ENCODE peak calls at places on chromosomes 12 and 14, in nine cellular contexts. One of them, this sample, is unnamed.

GRCh38 chr12:103928736-103929050 is 1.5 kb upstream of the HSP90B1 start:
- DNase-seq in lower leg skin: no peak
- DNase-seq in foreskin fibroblast: no peak
- DNase-seq in choroid plexus epithelial cell: no peak
- DNase-seq in AG09309: no peak
- DNase-seq in left ventricle myocardium inferior: peak
- DNase-seq in fibroblast of lung: no peak
- DNase-seq in body of pancreas: peak
- DNase-seq in HCT116: no peak
- DNase-seq in this sample: no peak

GRCh38 chr12:130280226-130280625 is 57.5 kb upstream of the PIWIL1 start:
- DNase-seq in lower leg skin: no peak
- DNase-seq in foreskin fibroblast: peak
- DNase-seq in choroid plexus epithelial cell: no peak
- DNase-seq in AG09309: no peak
- DNase-seq in left ventricle myocardium inferior: no peak
- DNase-seq in fibroblast of lung: no peak
- DNase-seq in body of pancreas: no peak
- DNase-seq in HCT116: no peak
- DNase-seq in this sample: no peak

GRCh38 chr12:15794836-15795235 is 5.6 kb upstream of the EPS8 start:
- DNase-seq in lower leg skin: no peak
- DNase-seq in foreskin fibroblast: no peak
- DNase-seq in choroid plexus epithelial cell: no peak
- DNase-seq in AG09309: no peak
- DNase-seq in left ventricle myocardium inferior: no peak
- DNase-seq in fibroblast of lung: no peak
- DNase-seq in body of pancreas: no peak
- DNase-seq in HCT116: no peak
- DNase-seq in this sample: no peak

GRCh38 chr14:30610719-30611388 is 11.3 kb upstream of the SCFD1 start:
- DNase-seq in lower leg skin: peak
- DNase-seq in foreskin fibroblast: peak
- DNase-seq in choroid plexus epithelial cell: peak
- DNase-seq in AG09309: no peak
- DNase-seq in left ventricle myocardium inferior: no peak
- DNase-seq in fibroblast of lung: peak
- DNase-seq in body of pancreas: peak
- DNase-seq in HCT116: peak
- DNase-seq in this sample: peak

GRCh38 chr12:53660064-53660463 is 15.8 kb downstream of the ATP5MC2 start:
- DNase-seq in lower leg skin: no peak
- DNase-seq in foreskin fibroblast: peak
- DNase-seq in choroid plexus epithelial cell: peak
- DNase-seq in AG09309: no peak
- DNase-seq in left ventricle myocardium inferior: no peak
- DNase-seq in fibroblast of lung: peak
- DNase-seq in body of pancreas: no peak
- DNase-seq in HCT116: no peak
- DNase-seq in this sample: no peak

GRCh38 chr12:25775968-25776367 is 182.5 kb upstream of the RASSF8 start:
- DNase-seq in lower leg skin: no peak
- DNase-seq in foreskin fibroblast: peak
- DNase-seq in choroid plexus epithelial cell: peak
- DNase-seq in AG09309: no peak
- DNase-seq in left ventricle myocardium inferior: no peak
- DNase-seq in fibroblast of lung: no peak
- DNase-seq in body of pancreas: no peak
- DNase-seq in HCT116: no peak
- DNase-seq in this sample: no peak

GRCh38 chr12:26871985-26872384 is 39.0 kb upstream of the ITPR2 start:
- DNase-seq in lower leg skin: no peak
- DNase-seq in foreskin fibroblast: no peak
- DNase-seq in choroid plexus epithelial cell: no peak
- DNase-seq in AG09309: no peak
- DNase-seq in left ventricle myocardium inferior: no peak
- DNase-seq in fibroblast of lung: no peak
- DNase-seq in body of pancreas: no peak
- DNase-seq in HCT116: no peak
- DNase-seq in this sample: no peak

GRCh38 chr14:72917420-72917819 is 8.8 kb upstream of the DCAF4 start:
- DNase-seq in lower leg skin: no peak
- DNase-seq in foreskin fibroblast: no peak
- DNase-seq in choroid plexus epithelial cell: no peak
- DNase-seq in AG09309: no peak
- DNase-seq in left ventricle myocardium inferior: no peak
- DNase-seq in fibroblast of lung: no peak
- DNase-seq in body of pancreas: no peak
- DNase-seq in HCT116: no peak
- DNase-seq in this sample: no peak

GRCh38 chr12:57740656-57741412 is 2.3 kb upstream of the AGAP2 start:
- DNase-seq in lower leg skin: peak
- DNase-seq in foreskin fibroblast: no peak
- DNase-seq in choroid plexus epithelial cell: no peak
- DNase-seq in AG09309: no peak
- DNase-seq in left ventricle myocardium inferior: no peak
- DNase-seq in fibroblast of lung: no peak
- DNase-seq in body of pancreas: peak
- DNase-seq in HCT116: no peak
- DNase-seq in this sample: no peak

GRCh38 chr12:110176745-110177144 is 52.6 kb downstream of the IFT81 start:
- DNase-seq in lower leg skin: no peak
- DNase-seq in foreskin fibroblast: peak
- DNase-seq in choroid plexus epithelial cell: peak
- DNase-seq in AG09309: peak
- DNase-seq in left ventricle myocardium inferior: no peak
- DNase-seq in fibroblast of lung: peak
- DNase-seq in body of pancreas: no peak
- DNase-seq in HCT116: no peak
- DNase-seq in this sample: peak

GRCh38 chr14:31414190-31414833 is 6.0 kb downstream of the HEATR5A start:
- DNase-seq in lower leg skin: no peak
- DNase-seq in foreskin fibroblast: peak
- DNase-seq in choroid plexus epithelial cell: peak
- DNase-seq in AG09309: no peak
- DNase-seq in left ventricle myocardium inferior: no peak
- DNase-seq in fibroblast of lung: peak
- DNase-seq in body of pancreas: no peak
- DNase-seq in HCT116: no peak
- DNase-seq in this sample: no peak

GRCh38 chr12:22255097-22255496 is 79.4 kb downstream of the ST8SIA1 start:
- DNase-seq in lower leg skin: no peak
- DNase-seq in foreskin fibroblast: peak
- DNase-seq in choroid plexus epithelial cell: no peak
- DNase-seq in AG09309: no peak
- DNase-seq in left ventricle myocardium inferior: no peak
- DNase-seq in fibroblast of lung: peak
- DNase-seq in body of pancreas: no peak
- DNase-seq in HCT116: no peak
- DNase-seq in this sample: no peak

GRCh38 chr14:105090493-105091334 is 25.5 kb upstream of the GPR132 start:
- DNase-seq in lower leg skin: peak
- DNase-seq in foreskin fibroblast: peak
- DNase-seq in choroid plexus epithelial cell: peak
- DNase-seq in AG09309: no peak
- DNase-seq in left ventricle myocardium inferior: peak
- DNase-seq in fibroblast of lung: peak
- DNase-seq in body of pancreas: peak
- DNase-seq in HCT116: peak
- DNase-seq in this sample: no peak

GRCh38 chr14:73426877-73427276 is 31.5 kb downstream of the NUMB start:
- DNase-seq in lower leg skin: no peak
- DNase-seq in foreskin fibroblast: no peak
- DNase-seq in choroid plexus epithelial cell: peak
- DNase-seq in AG09309: peak
- DNase-seq in left ventricle myocardium inferior: no peak
- DNase-seq in fibroblast of lung: peak
- DNase-seq in body of pancreas: peak
- DNase-seq in HCT116: no peak
- DNase-seq in this sample: no peak

GRCh38 chr12:39236994-39237393 is 205.9 kb downstream of the KIF21A start:
- DNase-seq in lower leg skin: no peak
- DNase-seq in foreskin fibroblast: no peak
- DNase-seq in choroid plexus epithelial cell: peak
- DNase-seq in AG09309: no peak
- DNase-seq in left ventricle myocardium inferior: no peak
- DNase-seq in fibroblast of lung: peak
- DNase-seq in body of pancreas: peak
- DNase-seq in HCT116: no peak
- DNase-seq in this sample: no peak

DNA sequence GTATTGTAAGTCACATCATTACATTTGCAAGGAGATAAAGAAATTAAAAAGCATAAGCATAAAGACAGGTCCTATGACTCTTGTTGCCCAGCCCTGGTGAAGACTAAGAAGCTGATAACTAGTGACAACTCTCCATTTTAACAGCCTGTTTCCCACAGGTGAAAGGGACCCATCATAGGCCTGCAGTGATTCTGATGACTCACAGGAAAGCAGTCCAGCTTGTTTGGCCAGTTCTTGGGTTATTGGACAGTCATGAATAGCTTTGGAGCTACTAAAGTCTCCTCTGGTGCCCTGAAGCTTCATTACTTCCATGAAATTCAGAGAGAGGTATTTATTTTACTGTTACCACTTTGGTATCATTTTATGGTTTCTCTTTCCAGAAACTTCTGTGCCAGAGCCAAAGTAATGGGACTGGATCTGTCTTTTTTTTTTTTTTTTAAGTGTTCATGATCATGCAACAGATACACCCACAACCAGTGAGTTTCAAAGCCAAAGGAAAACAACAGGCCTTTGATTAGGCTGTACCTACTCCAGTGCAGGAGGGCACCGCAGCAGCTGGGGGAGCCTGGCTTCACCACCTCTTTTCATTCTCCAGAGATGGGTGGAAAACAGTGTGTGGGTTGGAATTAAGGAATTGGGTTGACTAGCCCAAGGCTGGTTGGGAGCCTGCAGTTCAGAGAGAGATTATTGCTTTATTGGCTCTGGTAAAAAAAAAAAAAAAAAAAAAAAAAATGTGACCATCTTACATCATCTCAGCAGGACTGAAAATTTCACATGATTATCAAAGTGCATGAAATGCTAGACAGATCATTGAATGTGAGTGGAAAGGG is 55.3 kb upstream of the DYRK2 start:
- DNase-seq in lower leg skin: no peak
- DNase-seq in foreskin fibroblast: peak
- DNase-seq in choroid plexus epithelial cell: peak
- DNase-seq in AG09309: no peak
- DNase-seq in left ventricle myocardium inferior: no peak
- DNase-seq in fibroblast of lung: peak
- DNase-seq in body of pancreas: peak
- DNase-seq in HCT116: peak
- DNase-seq in this sample: no peak
- H3K4me3 ChIP-seq in lower leg skin: no peak
- H3K4me3 ChIP-seq in foreskin fibroblast: no peak
- H3K4me3 ChIP-seq in choroid plexus epithelial cell: no peak
- H3K4me3 ChIP-seq in AG09309: no peak
- H3K4me3 ChIP-seq in left ventricle myocardium inferior: no peak
- H3K4me3 ChIP-seq in fibroblast of lung: no peak
- H3K4me3 ChIP-seq in body of pancreas: no peak
- H3K4me3 ChIP-seq in HCT116: peak
- H3K4me3 ChIP-seq in this sample: no peak

GRCh38 chr12:122283680-122284079 is 17.4 kb upstream of the VPS33A start:
- DNase-seq in lower leg skin: no peak
- DNase-seq in foreskin fibroblast: no peak
- DNase-seq in choroid plexus epithelial cell: no peak
- DNase-seq in AG09309: no peak
- DNase-seq in left ventricle myocardium inferior: no peak
- DNase-seq in fibroblast of lung: no peak
- DNase-seq in body of pancreas: no peak
- DNase-seq in HCT116: no peak
- DNase-seq in this sample: no peak

GRCh38 chr12:122276242-122276641 is 9.9 kb upstream of the VPS33A start:
- DNase-seq in lower leg skin: no peak
- DNase-seq in foreskin fibroblast: no peak
- DNase-seq in choroid plexus epithelial cell: no peak
- DNase-seq in AG09309: no peak
- DNase-seq in left ventricle myocardium inferior: no peak
- DNase-seq in fibroblast of lung: no peak
- DNase-seq in body of pancreas: no peak
- DNase-seq in HCT116: no peak
- DNase-seq in this sample: no peak

DNA sequence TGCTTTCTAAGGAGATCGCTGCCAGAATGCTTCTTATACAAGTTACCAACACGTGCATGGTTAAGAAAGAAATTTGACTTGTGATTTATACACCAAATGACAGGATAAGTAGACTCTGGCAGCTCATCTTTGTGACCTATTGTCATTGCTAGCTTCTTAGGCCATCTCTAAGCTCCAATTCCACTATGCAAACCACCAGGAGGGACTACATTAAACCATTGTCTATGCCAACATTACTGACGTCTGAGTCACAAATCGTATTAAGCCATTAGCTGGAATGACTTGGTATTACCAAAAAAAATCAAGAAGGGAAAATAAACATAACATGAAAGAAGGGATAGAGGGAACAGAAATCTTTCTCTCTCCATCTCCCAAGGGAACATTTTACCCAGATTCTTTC is 15.8 kb upstream of the VPS33A start:
- DNase-seq in lower leg skin: no peak
- DNase-seq in foreskin fibroblast: peak
- DNase-seq in choroid plexus epithelial cell: peak
- DNase-seq in AG09309: peak
- DNase-seq in left ventricle myocardium inferior: no peak
- DNase-seq in fibroblast of lung: peak
- DNase-seq in body of pancreas: no peak
- DNase-seq in HCT116: no peak
- DNase-seq in this sample: peak
- H3K4me3 ChIP-seq in lower leg skin: no peak
- H3K4me3 ChIP-seq in foreskin fibroblast: no peak
- H3K4me3 ChIP-seq in choroid plexus epithelial cell: no peak
- H3K4me3 ChIP-seq in AG09309: no peak
- H3K4me3 ChIP-seq in left ventricle myocardium inferior: no peak
- H3K4me3 ChIP-seq in fibroblast of lung: no peak
- H3K4me3 ChIP-seq in body of pancreas: no peak
- H3K4me3 ChIP-seq in HCT116: no peak
- H3K4me3 ChIP-seq in this sample: no peak

GRCh38 chr12:6821271-6821673 is 349 bp upstream of the GPR162 start:
- DNase-seq in lower leg skin: peak
- DNase-seq in foreskin fibroblast: peak
- DNase-seq in choroid plexus epithelial cell: peak
- DNase-seq in AG09309: no peak
- DNase-seq in left ventricle myocardium inferior: peak
- DNase-seq in fibroblast of lung: peak
- DNase-seq in body of pancreas: peak
- DNase-seq in HCT116: no peak
- DNase-seq in this sample: peak
- H3K4me3 ChIP-seq in lower leg skin: peak
- H3K4me3 ChIP-seq in foreskin fibroblast: peak
- H3K4me3 ChIP-seq in choroid plexus epithelial cell: peak
- H3K4me3 ChIP-seq in AG09309: peak
- H3K4me3 ChIP-seq in left ventricle myocardium inferior: peak
- H3K4me3 ChIP-seq in fibroblast of lung: peak
- H3K4me3 ChIP-seq in body of pancreas: no peak
- H3K4me3 ChIP-seq in HCT116: peak
- H3K4me3 ChIP-seq in this sample: peak

DNA sequence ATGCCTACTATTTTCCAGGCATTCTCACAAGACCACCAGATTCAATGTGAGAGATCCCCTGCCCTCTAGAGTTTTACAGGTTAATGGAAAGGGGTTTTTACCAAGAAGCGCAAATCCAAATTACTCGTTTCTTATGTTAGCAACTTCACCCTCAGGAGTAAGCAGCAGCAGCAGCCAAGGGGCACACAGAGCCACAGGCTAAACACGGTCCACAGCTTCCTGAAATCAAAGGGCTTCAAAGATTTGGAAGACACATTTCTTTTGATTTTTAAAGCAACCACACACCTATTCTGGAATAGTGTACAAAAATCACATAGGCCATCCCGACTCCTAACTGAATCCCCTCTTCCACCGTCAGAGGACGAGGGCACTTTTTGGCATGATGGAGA is 106.9 kb downstream of the ARF6 start:
- DNase-seq in lower leg skin: no peak
- DNase-seq in foreskin fibroblast: no peak
- DNase-seq in choroid plexus epithelial cell: no peak
- DNase-seq in AG09309: no peak
- DNase-seq in left ventricle myocardium inferior: no peak
- DNase-seq in fibroblast of lung: no peak
- DNase-seq in body of pancreas: no peak
- DNase-seq in HCT116: no peak
- DNase-seq in this sample: no peak
- H3K4me3 ChIP-seq in lower leg skin: no peak
- H3K4me3 ChIP-seq in foreskin fibroblast: peak
- H3K4me3 ChIP-seq in choroid plexus epithelial cell: peak
- H3K4me3 ChIP-seq in AG09309: peak
- H3K4me3 ChIP-seq in left ventricle myocardium inferior: no peak
- H3K4me3 ChIP-seq in fibroblast of lung: no peak
- H3K4me3 ChIP-seq in body of pancreas: no peak
- H3K4me3 ChIP-seq in HCT116: peak
- H3K4me3 ChIP-seq in this sample: no peak

This sample was measured in skeletal muscle cell.